ENCODE peak calls at places on chromosome 2, in seven cellular contexts. B is AG09319, N is breast epithelium, Y is fibroblast of the aortic adventitia, M is colonic mucosa, E is BE2C, G is B cell. V is an unnamed sample.

GRCh38 chr2:190592831-190593230 is 56.1 kb upstream of the NAB1 start:
- DNase-seq in M (no peak), E (no peak), G (no peak), Y (no peak), B (no peak), N (no peak), V (no peak)

GRCh38 chr2:46252891-46253659 is 44.1 kb upstream of the EPAS1 start:
- DNase-seq in Y (peak), E (peak), B (no peak), M (no peak), N (no peak), G (no peak), V (no peak)

GRCh38 chr2:13103778-13104493 is 387.2 kb downstream of the TRIB2 start:
- DNase-seq in G (no peak), E (no peak), B (no peak), N (no peak), M (no peak), Y (no peak), V (no peak)

GRCh38 chr2:74201596-74201995 is 3.2 kb downstream of the MTHFD2 start:
- DNase-seq in M (no peak), E (no peak), B (peak), G (no peak), Y (peak), N (no peak), V (no peak)

GRCh38 chr2:43269706-43270105 is 43.3 kb upstream of the ZFP36L2 start:
- DNase-seq in M (peak), G (no peak), N (no peak), E (no peak), B (peak), Y (peak), V (no peak)

GRCh38 chr2:67532325-67532724 is 135.2 kb downstream of the ETAA1 start:
- DNase-seq in N (no peak), Y (no peak), M (no peak), B (no peak), E (no peak), G (no peak), V (no peak)

GRCh38 chr2:198283149-198283548 is 478.8 kb downstream of the PLCL1 start:
- DNase-seq in Y (peak), G (no peak), N (no peak), E (no peak), M (no peak), B (no peak), V (no peak)

GRCh38 chr2:41736105-41736567 is 311.7 kb upstream of the PKDCC start:
- DNase-seq in Y (peak), N (no peak), B (no peak), E (no peak), G (peak), M (no peak), V (no peak)

GRCh38 chr2:85684806-85685205 is 9.4 kb upstream of the GNLY start:
- DNase-seq in M (no peak), E (no peak), B (no peak), N (no peak), G (no peak), Y (no peak), V (no peak)

GRCh38 chr2:65064728-65065552 is 8.7 kb downstream of the CEP68 start:
- DNase-seq in E (peak), G (peak), N (peak), M (peak), B (peak), Y (peak), V (no peak)

GRCh38 chr2:61536086-61536722 is 2.0 kb downstream of the XPO1 start:
- DNase-seq in G (peak), E (no peak), M (no peak), Y (peak), N (no peak), B (no peak), V (no peak)

GRCh38 chr2:42300527-42300926 is 60.5 kb downstream of the COX7A2L start:
- DNase-seq in B (no peak), N (no peak), E (no peak), Y (no peak), G (no peak), M (no peak), V (no peak)

GRCh38 chr2:129907256-129907973 is 72.1 kb upstream of the RAB6C start:
- DNase-seq in Y (no peak), M (no peak), G (no peak), N (peak), E (no peak), B (no peak), V (peak)

GRCh38 chr2:168518555-168519066 is 62.5 kb downstream of the CERS6 start:
- DNase-seq in E (peak), Y (no peak), B (no peak), G (no peak), N (no peak), M (no peak), V (no peak)

GRCh38 chr2:239264838-239265651 is 135.8 kb downstream of the HDAC4 start:
- DNase-seq in B (no peak), M (peak), Y (peak), G (peak), E (no peak), N (peak), V (peak)

GRCh38 chr2:30164131-30164925 is 17.5 kb downstream of the YPEL5 start:
- DNase-seq in M (no peak), Y (no peak), B (no peak), G (no peak), N (no peak), E (no peak), V (no peak)

GRCh38 chr2:20946494-20946893 is 97.4 kb downstream of the APOB start:
- DNase-seq in E (no peak), G (no peak), B (no peak), M (no peak), N (no peak), Y (no peak), V (no peak)

GRCh38 chr2:131132729-131133128 is 27.6 kb downstream of the PLEKHB2 start:
- DNase-seq in B (no peak), Y (no peak), M (no peak), G (no peak), N (no peak), E (no peak), V (no peak)

GRCh38 chr2:170703776-170704476 is 11.2 kb upstream of the SP5 start:
- DNase-seq in Y (no peak), G (no peak), N (no peak), M (no peak), E (no peak), B (no peak), V (no peak)

GRCh38 chr2:165015052-165015642 is 59.8 kb upstream of the SLC38A11 start:
- DNase-seq in G (peak), M (peak), B (no peak), E (peak), Y (peak), N (no peak), V (peak)

GRCh38 chr2:217759991-217760390 is 242.8 kb downstream of the TNS1 start:
- DNase-seq in N (no peak), B (no peak), M (no peak), E (no peak), G (no peak), Y (no peak), V (no peak)

GRCh38 chr2:102291221-102292075 is 19.9 kb upstream of the IL1RL1 start:
- DNase-seq in G (no peak), Y (no peak), N (no peak), E (peak), B (no peak), M (no peak), V (no peak)

GRCh38 chr2:238459081-238459629 is 32.4 kb downstream of the ASB1 start:
- DNase-seq in M (no peak), E (no peak), B (no peak), Y (peak), G (no peak), N (peak), V (no peak)

GRCh38 chr2:112151275-112151674 is 13.1 kb downstream of the FBLN7 start:
- DNase-seq in Y (no peak), M (no peak), E (no peak), G (no peak), B (no peak), N (no peak), V (peak)

GRCh38 chr2:202023198-202023903 is 10.3 kb upstream of the FZD7 start:
- DNase-seq in M (no peak), E (no peak), G (no peak), Y (no peak), N (no peak), B (no peak), V (no peak)

GRCh38 chr2:20620271-20620681 is 30.6 kb downstream of the HS1BP3 start:
- DNase-seq in E (no peak), N (no peak), G (no peak), M (no peak), Y (no peak), B (no peak), V (no peak)

GRCh38 chr2:219309278-219309677 is at the start of gene PTPRN:
- DNase-seq in M (no peak), B (no peak), N (no peak), E (peak), Y (peak), G (no peak), V (no peak)

GRCh38 chr2:14524041-14524802 is 108.3 kb upstream of the LRATD1 start:
- DNase-seq in M (no peak), N (no peak), B (peak), Y (no peak), E (no peak), G (no peak), V (no peak)

GRCh38 chr2:13996527-13996926 is 636.0 kb upstream of the LRATD1 start:
- DNase-seq in E (no peak), M (no peak), G (no peak), B (no peak), N (no peak), Y (no peak), V (no peak)

GRCh38 chr2:224816816-224817215 is 100.7 kb upstream of the CCDC195 start:
- DNase-seq in E (no peak), G (no peak), B (no peak), M (no peak), N (no peak), Y (peak), V (no peak)

GRCh38 chr2:161107265-161107664 is 53.0 kb upstream of the TANK start:
- DNase-seq in G (no peak), Y (no peak), E (no peak), B (no peak), M (no peak), N (no peak), V (no peak)

GRCh38 chr2:107634172-107634571 is 192.5 kb upstream of the RGPD4 start:
- DNase-seq in E (no peak), G (no peak), B (no peak), N (no peak), Y (no peak), M (no peak), V (no peak)

DNA sequence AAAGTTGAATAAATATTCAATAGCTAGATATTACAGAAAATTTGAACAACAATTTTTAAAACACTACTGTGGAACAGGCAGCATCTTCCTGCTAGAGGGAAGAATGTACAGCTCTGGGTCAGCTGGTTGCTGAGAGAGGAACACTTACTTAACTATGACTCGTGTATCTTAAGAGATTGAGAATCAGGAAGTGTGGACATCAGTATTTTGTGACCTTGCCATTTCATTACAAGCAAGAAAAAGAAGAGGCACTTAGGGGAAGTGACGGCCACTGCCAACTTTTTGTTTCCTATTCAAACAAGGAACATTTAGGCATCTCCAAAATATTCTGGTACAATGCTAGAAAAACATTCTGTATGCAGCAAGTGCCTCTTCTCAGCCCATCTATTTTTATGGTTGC is 45.9 kb downstream of the ITPRID2 start:
- DNase-seq in N (no peak), B (no peak), Y (peak), E (no peak), G (no peak), M (no peak), V (no peak)
- TF ChIP-seq CTCF in N (no peak), B (no peak), Y (no peak), E (no peak), G (no peak), M (no peak), V (no peak)

DNA sequence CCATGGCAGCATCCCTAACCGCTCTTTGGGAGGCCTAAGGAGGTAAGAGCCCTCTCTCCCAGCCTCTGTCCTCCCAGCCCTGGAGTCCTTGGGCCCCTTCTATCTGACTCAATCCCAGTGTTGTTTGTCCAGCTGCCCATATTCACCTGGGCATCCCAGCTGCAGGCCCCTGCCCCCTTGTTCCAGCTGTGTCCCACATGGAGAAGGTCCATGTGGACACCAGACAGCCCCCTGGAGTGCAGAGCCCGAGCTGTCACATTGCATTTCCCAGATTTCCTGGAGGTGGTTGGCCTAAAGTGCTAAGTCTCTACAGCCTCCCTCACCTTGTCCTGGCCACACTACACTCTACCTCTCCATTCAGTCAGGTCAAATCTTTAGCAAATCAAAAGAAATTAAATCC is 42.5 kb downstream of the PSD4 start:
- DNase-seq in Y (no peak), N (no peak), M (no peak), B (no peak), E (no peak), G (no peak), V (no peak)
- TF ChIP-seq CTCF in Y (no peak), N (no peak), M (no peak), B (no peak), E (no peak), G (no peak), V (no peak)

DNA sequence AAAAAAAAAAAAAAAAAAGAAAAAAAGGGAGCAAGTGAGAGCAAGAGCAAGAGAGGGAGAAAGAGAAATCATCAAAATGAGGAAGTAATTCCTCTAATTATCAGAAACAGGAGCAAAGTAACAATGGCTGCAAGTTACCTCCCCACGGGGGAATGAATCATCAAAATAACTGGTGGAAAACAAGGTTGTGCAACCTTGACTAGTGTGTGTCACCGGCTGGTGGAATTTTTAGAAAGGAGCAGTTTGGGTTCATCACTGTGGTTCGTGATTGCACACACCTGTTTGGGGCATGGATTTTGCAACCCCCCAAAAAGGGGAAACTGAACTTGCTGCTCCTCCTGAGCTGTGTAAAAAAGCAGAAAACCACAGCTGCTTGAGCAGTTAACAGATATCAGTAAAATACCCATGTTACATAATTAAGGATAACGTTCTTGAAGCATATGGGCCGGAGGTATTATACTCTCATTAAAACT is 184.0 kb upstream of the ZEB2 start:
- DNase-seq in N (no peak), B (peak), M (no peak), G (peak), Y (peak), E (no peak), V (no peak)
- TF ChIP-seq CTCF in N (no peak), B (no peak), M (no peak), G (no peak), Y (no peak), E (no peak), V (no peak)

DNA sequence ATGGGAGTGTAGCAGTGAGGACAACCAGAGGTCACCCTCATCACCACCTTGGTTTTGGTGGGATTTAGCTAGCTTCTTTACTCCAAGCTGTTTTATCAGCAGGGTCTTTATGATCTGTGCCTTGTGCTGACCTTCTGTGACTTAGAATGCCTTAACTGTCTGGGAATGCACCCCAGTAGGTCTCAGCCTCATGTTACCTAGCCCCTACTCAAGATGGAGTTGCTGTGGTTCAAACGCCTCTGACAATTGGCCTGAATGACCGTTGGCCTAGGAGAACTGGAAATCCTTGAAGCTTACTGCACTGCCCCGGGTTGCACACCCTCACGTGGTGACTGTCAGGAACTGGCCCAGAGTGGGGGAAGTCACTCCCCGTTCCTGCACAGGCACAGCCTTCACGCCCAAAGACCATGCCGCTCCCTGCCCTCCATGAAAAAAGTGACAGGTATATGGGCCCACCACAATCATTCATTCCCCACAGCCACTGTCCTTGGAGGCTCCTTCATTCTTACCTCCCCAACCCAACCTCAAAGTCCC is 136.8 kb downstream of the SEPTIN10 start:
- DNase-seq in M (no peak), N (no peak), G (no peak), E (no peak), Y (no peak), B (no peak), V (no peak)
- TF ChIP-seq CTCF in M (no peak), N (no peak), G (no peak), E (no peak), Y (no peak), B (no peak), V (no peak)

DNA sequence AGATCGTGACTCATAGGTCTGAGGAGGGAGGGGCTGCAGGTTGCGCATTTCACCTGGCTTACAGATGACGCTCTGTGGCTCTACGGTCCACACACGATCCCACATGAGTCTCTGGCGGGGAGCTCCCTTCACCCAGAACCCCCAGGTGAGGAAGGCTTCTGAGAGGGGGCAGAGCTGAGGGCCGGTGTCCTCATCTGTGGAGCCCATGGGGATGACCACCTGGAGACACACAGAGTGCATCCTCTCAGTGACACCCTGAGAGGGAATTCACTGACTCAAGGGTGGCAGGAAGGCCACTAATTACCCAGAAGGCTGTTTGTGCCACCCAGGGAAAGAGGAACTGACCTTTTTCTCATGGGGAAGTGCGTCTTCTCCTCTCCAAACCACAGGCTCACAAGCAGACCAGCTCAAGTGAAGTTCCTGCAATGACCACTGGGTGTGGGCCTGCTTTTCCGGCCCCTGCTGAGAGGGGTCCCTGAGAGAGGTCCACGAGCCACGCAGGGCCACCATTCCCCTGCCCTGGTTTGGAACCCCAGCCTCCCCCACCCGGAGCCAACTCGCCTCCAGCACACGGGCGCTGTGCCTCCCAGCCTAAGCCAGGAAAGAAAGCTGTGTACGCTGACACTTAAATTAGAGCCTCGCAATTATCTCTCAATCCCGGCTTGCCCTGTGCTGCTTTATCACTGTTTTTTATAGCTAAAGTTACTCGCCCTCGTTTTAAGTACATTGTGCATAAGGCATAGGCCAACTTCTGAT is 114.1 kb downstream of the BCL11A start:
- DNase-seq in N (no peak), E (peak), G (peak), Y (no peak), M (peak), B (no peak), V (no peak)
- TF ChIP-seq CTCF in N (no peak), E (peak), G (peak), Y (no peak), M (peak), B (no peak), V (peak)

GRCh38 chr2:79776461-79777146 is 263.8 kb downstream of the CTNNA2 start:
- DNase-seq in E (peak), G (no peak), M (no peak), Y (no peak), B (no peak), N (no peak), V (no peak)

DNA sequence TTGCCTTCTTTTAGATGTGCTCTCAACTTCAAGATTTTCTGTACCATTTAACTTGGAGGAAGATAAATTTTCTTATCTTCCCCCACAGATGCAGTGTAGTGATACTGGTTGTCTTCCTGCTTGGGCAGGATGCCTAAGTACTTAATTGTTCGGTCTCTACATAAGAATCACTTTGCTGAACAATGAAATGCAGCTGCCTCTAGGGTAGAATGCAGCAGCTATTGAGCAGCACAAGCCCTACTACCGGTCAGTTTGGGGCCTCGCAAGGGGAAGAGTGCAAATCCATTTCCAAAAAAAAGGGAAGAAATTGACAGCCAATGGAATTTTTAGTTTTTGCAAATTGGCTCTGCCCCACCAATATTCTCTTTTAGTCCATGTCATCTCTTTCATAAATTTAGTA is 269.7 kb downstream of the CTNNA2 start:
- DNase-seq in N (no peak), B (no peak), M (no peak), Y (no peak), G (no peak), E (no peak), V (no peak)
- TF ChIP-seq CTCF in N (no peak), B (no peak), M (no peak), Y (no peak), G (no peak), E (no peak), V (no peak)

DNA sequence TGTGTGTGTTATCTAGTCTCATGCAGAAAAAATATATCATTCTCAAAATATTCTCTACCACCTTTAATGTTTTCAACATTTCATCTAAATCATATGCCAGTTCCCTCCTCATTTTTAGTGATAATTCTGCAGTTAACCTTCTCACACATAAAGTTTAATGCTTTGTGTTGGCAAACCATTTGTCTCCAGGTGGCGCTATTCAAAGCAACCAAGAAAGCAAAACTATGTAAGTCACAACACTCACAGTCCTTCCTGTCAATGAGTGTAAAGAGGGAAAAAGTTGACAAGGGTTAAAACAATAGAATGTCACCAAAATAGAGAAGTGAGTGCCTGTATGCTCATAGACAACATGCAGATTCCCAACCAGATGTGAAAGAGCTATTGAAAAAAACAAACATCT is 961.6 kb upstream of the LRRTM1 start:
- DNase-seq in M (peak), G (no peak), N (no peak), B (no peak), Y (no peak), E (peak), V (no peak)
- TF ChIP-seq CTCF in M (no peak), G (no peak), N (no peak), B (no peak), Y (no peak), E (peak), V (no peak)